ENCODE peak calls at places on chromosomes 13 and 19, in ten cellular contexts. K is endothelial cell; T is neural crest cell; O is hypothalamus; Y is activated CD8-positive, alpha-beta memory T cell treated with anti-CD3 and anti-CD28 coated beads for 24 hours; V is fibroblast of the aortic adventitia; J is skeletal muscle cell; M is fibroblast of lung; L is colonic mucosa; G is left cardiac atrium. S is an unnamed sample.

GRCh38 chr13:27339299-27339698 is 68.7 kb downstream of the RASL11A start:
- DNase-seq in T (peak), V (peak), O (no peak), L (peak), K (peak), Y (peak), G (peak), M (peak), J (no peak), S (peak)

GRCh38 chr19:31338069-31338767 is 11.0 kb downstream of the TSHZ3 start:
- DNase-seq in J (peak), O (no peak), Y (no peak), M (peak), K (peak), T (peak), L (no peak), V (peak), G (peak), S (no peak)

GRCh38 chr13:78398743-78399410 is 204.5 kb downstream of the POU4F1 start:
- DNase-seq in G (no peak), L (no peak), M (no peak), O (no peak), K (no peak), J (no peak), V (no peak), T (no peak), Y (no peak), S (no peak)

GRCh38 chr13:107421028-107421427 is 794.3 kb downstream of the LIG4 start:
- DNase-seq in L (no peak), G (no peak), K (no peak), O (no peak), J (no peak), T (no peak), M (peak), Y (no peak), V (peak), S (no peak)

GRCh38 chr13:18946738-18947137 is 234.9 kb downstream of the TUBA3C start:
- DNase-seq in J (no peak), K (no peak), O (no peak), G (no peak), Y (no peak), L (no peak), M (no peak), T (no peak), V (no peak), S (no peak)

GRCh38 chr19:8445488-8446001 is 770 bp downstream of the HNRNPM start:
- DNase-seq in L (peak), Y (peak), K (peak), G (peak), T (peak), M (peak), O (peak), J (no peak), V (no peak), S (peak)

GRCh38 chr19:41492843-41493242 is 49.9 kb downstream of the ERICH4 start:
- DNase-seq in K (no peak), O (no peak), M (no peak), J (no peak), T (no peak), Y (no peak), L (no peak), V (no peak), G (no peak), S (no peak)

GRCh38 chr13:50282016-50282415 is 266.8 kb downstream of the KCNRG start:
- DNase-seq in L (no peak), M (no peak), Y (no peak), T (no peak), G (no peak), O (no peak), V (no peak), K (no peak), J (no peak), S (no peak)

GRCh38 chr13:99280166-99280565 is 22.0 kb upstream of the GPR18 start:
- DNase-seq in V (no peak), T (no peak), L (peak), G (no peak), M (peak), K (no peak), J (peak), Y (no peak), O (no peak), S (no peak)